ENCODE peak calls at places on chromosomes 1 and 21, in five cellular contexts. J is K562, U is SK-N-SH, K is IMR-90, M is GM12878. Y is an unnamed sample.
A peak's percentile ranks its signal among the peaks of the same experiment; 100 is the strongest.

GRCh38 chr21:41302976-41303375 is 13.6 kb upstream of the FAM3B start:
- DNase-seq in J (peak; percentile 68), U (no peak), K (no peak), M (no peak), Y (no peak)

GRCh38 chr1:3688836-3689750 is 36.8 kb downstream of the TP73 start:
- DNase-seq in J (no peak), U (no peak), K (no peak), M (no peak), Y (no peak)

GRCh38 chr1:117683571-117684285 is 77.9 kb downstream of the TENT5C start:
- DNase-seq in J (no peak), U (no peak), K (peak; percentile 37), M (no peak), Y (no peak)

GRCh38 chr1:153577624-153578051 is 12.0 kb upstream of the S100A2 start:
- DNase-seq in J (no peak), U (no peak), K (no peak), M (no peak), Y (no peak)

GRCh38 chr1:107544285-107544684 is 403.4 kb downstream of the NTNG1 start:
- DNase-seq in J (no peak), U (peak; percentile 19), K (no peak), M (no peak), Y (no peak)

GRCh38 chr21:46012154-46012553 is 30.6 kb downstream of the COL6A1 start:
- DNase-seq in J (no peak), U (no peak), K (no peak), M (no peak), Y (no peak)

GRCh38 chr21:31711326-31711725 is 20.6 kb downstream of the SCAF4 start:
- DNase-seq in J (no peak), U (no peak), K (no peak), M (no peak), Y (no peak)

GRCh38 chr1:210586785-210587184 is 258.1 kb downstream of the HHAT start:
- DNase-seq in J (no peak), U (no peak), K (no peak), M (no peak), Y (no peak)

GRCh38 chr1:9275567-9276034 is 17.1 kb upstream of the SPSB1 start:
- DNase-seq in J (peak; percentile 60), U (no peak), K (peak; percentile 92), M (peak; percentile 59), Y (no peak)

GRCh38 chr1:225467193-225468020 is 39.6 kb upstream of the LBR start:
- DNase-seq in J (no peak), U (no peak), K (no peak), M (peak; percentile 74), Y (no peak)

GRCh38 chr1:219724440-219724839 is 111.5 kb upstream of the ZC3H11B start:
- DNase-seq in J (no peak), U (no peak), K (no peak), M (no peak), Y (no peak)

GRCh38 chr1:241828576-241828975 is 19.4 kb upstream of the EXO1 start:
- DNase-seq in J (no peak), U (peak; percentile 10), K (peak; percentile 54), M (no peak), Y (no peak)

GRCh38 chr1:94783342-94784264 is 36.6 kb upstream of the SLC44A3 start:
- DNase-seq in J (no peak), U (no peak), K (peak; percentile 94), M (no peak), Y (no peak)
- TF ChIP-seq RCOR1 in J (no peak), U (no peak), K (no peak), M (no peak), Y (no peak)

GRCh38 chr1:54581621-54582035 is 33.6 kb downstream of the ACOT11 start:
- DNase-seq in J (no peak), U (peak; percentile 93), K (peak; percentile 71), M (no peak), Y (peak; percentile 11)
- TF ChIP-seq RAD21 in J (no peak), U (peak; percentile 45), K (no peak), M (no peak), Y (no peak)

GRCh38 chr1:204081156-204081790 is 8.4 kb downstream of the SOX13 start:
- DNase-seq in J (no peak), U (no peak), K (peak; percentile 50), M (no peak), Y (no peak)

GRCh38 chr1:204079608-204079999 is 6.7 kb downstream of the SOX13 start:
- DNase-seq in J (no peak), U (no peak), K (no peak), M (no peak), Y (no peak)

GRCh38 chr1:204080163-204080903 is 7.4 kb downstream of the SOX13 start:
- DNase-seq in J (peak; percentile 74), U (peak; percentile 47), K (peak; percentile 72), M (no peak), Y (peak; percentile 95)

GRCh38 chr1:204083491-204083890 is 10.6 kb downstream of the SOX13 start:
- DNase-seq in J (no peak), U (no peak), K (no peak), M (no peak), Y (no peak)

GRCh38 chr1:204081791-204082513 is 9.0 kb downstream of the SOX13 start:
- DNase-seq in J (no peak), U (no peak), K (no peak), M (no peak), Y (no peak)
- H3K4me1 ChIP-seq in J (no peaks in the 10 kb centered on the region), U (peaks cover 11% of the 10 kb centered on the region), K (peaks cover 19% of the 10 kb centered on the region), M (no peaks in the 10 kb centered on the region), Y (peaks cover 53% of the 10 kb centered on the region)

GRCh38 chr21:14581902-14582457 is 35.9 kb upstream of the SAMSN1 start:
- DNase-seq in J (no peak), U (no peak), K (no peak), M (no peak), Y (no peak)
- TF ChIP-seq RCOR1 in J (peak; percentile 65), U (no peak), K (no peak), M (no peak), Y (no peak)

GRCh38 chr1:80565416-80565815 is 1235.3 kb upstream of the ADGRL2 start:
- DNase-seq in J (no peak), U (no peak), K (no peak), M (no peak), Y (no peak)

GRCh38 chr1:80566867-80567266 is 1233.9 kb upstream of the ADGRL2 start:
- DNase-seq in J (no peak), U (no peak), K (no peak), M (no peak), Y (no peak)

DNA sequence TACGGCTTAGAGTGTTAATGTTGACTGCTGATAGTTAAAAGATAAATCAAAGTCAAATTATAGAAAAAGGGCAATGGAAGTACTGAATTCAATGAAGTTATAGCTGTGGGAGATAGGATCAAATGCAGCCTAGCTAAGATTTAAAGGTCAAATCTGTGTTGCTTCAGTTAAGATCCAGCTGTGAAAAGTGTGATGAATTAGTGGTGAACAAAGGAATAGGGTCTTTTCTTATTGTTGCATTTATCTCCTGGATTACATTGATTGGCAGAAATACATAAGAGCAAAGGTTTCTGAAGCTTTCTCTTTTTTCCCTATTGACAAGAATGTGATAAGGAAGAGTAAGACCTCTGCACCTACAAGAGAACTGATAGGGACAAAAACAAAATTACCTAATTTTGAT is 1234.6 kb upstream of the ADGRL2 start:
- DNase-seq in J (no peak), U (no peak), K (no peak), M (no peak), Y (no peak)
- TF ChIP-seq RAD21 in J (no peak), U (no peak), K (no peak), M (no peak), Y (no peak)

GRCh38 chr1:114756009-114756892 is 1.5 kb downstream of the CSDE1 start:
- DNase-seq in J (no peak), U (no peak), K (peak; percentile 45), M (peak; percentile 54), Y (no peak)
- H3K4me1 ChIP-seq in J (peaks cover 33% of the 10 kb centered on the region), U (peaks cover 11% of the 10 kb centered on the region), K (peaks cover 4% of the 10 kb centered on the region), M (peaks cover 26% of the 10 kb centered on the region), Y (peaks cover 32% of the 10 kb centered on the region)

GRCh38 chr21:17071093-17071492 is 441.8 kb upstream of the CXADR start:
- DNase-seq in J (no peak), U (no peak), K (no peak), M (no peak), Y (no peak)
- TF ChIP-seq RCOR1 in J (no peak), U (no peak), K (no peak), M (no peak), Y (no peak)

GRCh38 chr1:230938924-230939368 is 39.7 kb downstream of the TTC13 start:
- DNase-seq in J (no peak), U (no peak), K (no peak), M (no peak), Y (no peak)

GRCh38 chr1:230936475-230936874 is 42.2 kb downstream of the TTC13 start:
- DNase-seq in J (no peak), U (no peak), K (no peak), M (no peak), Y (no peak)

GRCh38 chr1:230935852-230936251 is 42.8 kb downstream of the TTC13 start:
- DNase-seq in J (no peak), U (no peak), K (no peak), M (no peak), Y (no peak)

GRCh38 chr1:230939806-230940489 is 38.7 kb downstream of the TTC13 start:
- DNase-seq in J (no peak), U (no peak), K (no peak), M (no peak), Y (no peak)

GRCh38 chr1:230937370-230937769 is 41.3 kb downstream of the TTC13 start:
- DNase-seq in J (no peak), U (no peak), K (peak; percentile 45), M (no peak), Y (no peak)
- TF ChIP-seq RAD21 in J (no peak), U (no peak), K (no peak), M (no peak), Y (no peak)

DNA sequence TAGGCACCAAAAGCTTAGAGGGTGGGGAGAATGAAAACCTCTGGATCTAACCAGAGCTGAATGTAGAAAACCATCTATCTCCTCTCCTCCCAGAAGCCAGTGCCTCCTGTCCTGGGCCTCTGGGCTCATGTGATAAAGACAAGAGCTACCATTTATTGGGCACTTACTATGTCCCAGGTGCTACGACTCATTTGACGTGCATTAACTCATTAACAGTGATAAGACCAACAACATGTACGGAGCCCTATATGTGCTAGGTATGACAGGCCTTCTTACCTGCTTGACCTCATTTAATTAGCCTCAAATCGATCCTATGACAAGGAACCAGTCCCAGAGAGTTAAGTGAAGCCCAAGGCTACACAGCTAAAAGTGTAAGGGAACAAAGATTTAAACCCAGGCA is 19.7 kb downstream of the CAPZB start:
- DNase-seq in J (no peak), U (no peak), K (no peak), M (no peak), Y (no peak)
- H3K4me1 ChIP-seq in J (peaks cover 59% of the 10 kb centered on the region), U (peaks cover 42% of the 10 kb centered on the region), K (peaks cover 36% of the 10 kb centered on the region), M (peaks cover 55% of the 10 kb centered on the region), Y (peaks cover 33% of the 10 kb centered on the region)